ENCODE peak calls at places on chromosomes 13 and 19, in five cellular contexts. J, U, T, C and Y are unnamed samples.

GRCh38 chr19:52492201-52492960 is 35.1 kb upstream of the ZNF808 start:
- DNase-seq in J (peak; percentile 45), U (no peak), T (no peak), C (peak; percentile 82), Y (no peak)

GRCh38 chr13:72808917-72809500 is 27.1 kb downstream of the PIBF1 start:
- DNase-seq in J (no peak), U (no peak), T (peak; percentile 5), C (peak; percentile 13), Y (no peak)

GRCh38 chr19:782195-783043 is 14.8 kb upstream of the PTBP1 start:
- DNase-seq in J (no peak), U (no peak), T (no peak), C (peak; percentile 33), Y (no peak)

GRCh38 chr13:113044431-113045114 is 61.0 kb upstream of the F7 start:
- DNase-seq in J (no peak), U (no peak), T (no peak), C (no peak), Y (no peak)

GRCh38 chr13:50916701-50917184 is 7.2 kb downstream of the RNASEH2B start:
- DNase-seq in J (peak; percentile 50), U (peak; percentile 10), T (no peak), C (no peak), Y (no peak)

GRCh38 chr19:48006762-48007161 is 12.3 kb downstream of the ELSPBP1 start:
- DNase-seq in J (no peak), U (no peak), T (no peak), C (no peak), Y (no peak)

GRCh38 chr13:44921931-44922758 is 67.1 kb downstream of the NUFIP1 start:
- DNase-seq in J (no peak), U (peak; percentile 51), T (peak; percentile 83), C (peak; percentile 6), Y (no peak)

GRCh38 chr19:7004313-7004931 is 16.8 kb downstream of the MBD3L2B start:
- DNase-seq in J (no peak), U (no peak), T (no peak), C (peak; percentile 1), Y (no peak)

GRCh38 chr19:15249912-15250634 is 17.8 kb upstream of the EPHX3 start:
- DNase-seq in J (no peak), U (peak; percentile 79), T (peak; percentile 73), C (no peak), Y (no peak)
- H3K4me1 ChIP-seq in J (peaks cover 74% of the 10 kb centered on the region), U (peaks cover 76% of the 10 kb centered on the region), T (peaks cover 42% of the 10 kb centered on the region), C (no peaks in the 10 kb centered on the region), Y (peaks cover 58% of the 10 kb centered on the region)

GRCh38 chr19:16433986-16434385 is 37.8 kb downstream of the EPS15L1 start:
- DNase-seq in J (no peak), U (no peak), T (no peak), C (no peak), Y (no peak)
- H3K27ac ChIP-seq in J (no peak overlapping the region), U (no peak overlapping the region), T (no peak overlapping the region), C (peak overlapping the region; percentile 87), Y (no peak overlapping the region)

GRCh38 chr19:2027361-2027760 is 11.8 kb upstream of the BTBD2 start:
- DNase-seq in J (no peak), U (no peak), T (peak; percentile 41), C (no peak), Y (no peak)
- TF ChIP-seq CTCF in J (no peak), U (no peak), T (no peak), C (no peak), Y (no peak)

GRCh38 chr13:21022056-21022693 is 39.2 kb downstream of the LATS2 start:
- DNase-seq in J (no peak), U (no peak), T (no peak), C (no peak), Y (no peak)
- H3K4me1 ChIP-seq in J (peaks cover 40% of the 10 kb centered on the region), U (peaks cover 18% of the 10 kb centered on the region), T (peaks cover 10% of the 10 kb centered on the region), C (peaks cover 3% of the 10 kb centered on the region), Y (peaks cover 26% of the 10 kb centered on the region)

GRCh38 chr13:99859178-99860177 is 112.1 kb downstream of the ZIC5 start:
- DNase-seq in J (no peak), U (no peak), T (no peak), C (no peak), Y (no peak)
- H3K27ac ChIP-seq in J (no peak overlapping the region), U (no peak overlapping the region), T (no peak overlapping the region), C (no peak overlapping the region), Y (no peak overlapping the region)

GRCh38 chr19:50899549-50899948 is 11.6 kb downstream of the KLK4 start:
- DNase-seq in J (no peak), U (no peak), T (no peak), C (no peak), Y (no peak)

GRCh38 chr19:50896591-50897190 is 14.5 kb downstream of the KLK4 start:
- DNase-seq in J (no peak), U (no peak), T (peak; percentile 98), C (no peak), Y (no peak)

GRCh38 chr19:50898018-50898417 is 13.2 kb downstream of the KLK4 start:
- DNase-seq in J (no peak), U (no peak), T (no peak), C (no peak), Y (no peak)

GRCh38 chr19:50897191-50897607 is 14.0 kb downstream of the KLK4 start:
- DNase-seq in J (no peak), U (no peak), T (peak; percentile 65), C (no peak), Y (no peak)

DNA sequence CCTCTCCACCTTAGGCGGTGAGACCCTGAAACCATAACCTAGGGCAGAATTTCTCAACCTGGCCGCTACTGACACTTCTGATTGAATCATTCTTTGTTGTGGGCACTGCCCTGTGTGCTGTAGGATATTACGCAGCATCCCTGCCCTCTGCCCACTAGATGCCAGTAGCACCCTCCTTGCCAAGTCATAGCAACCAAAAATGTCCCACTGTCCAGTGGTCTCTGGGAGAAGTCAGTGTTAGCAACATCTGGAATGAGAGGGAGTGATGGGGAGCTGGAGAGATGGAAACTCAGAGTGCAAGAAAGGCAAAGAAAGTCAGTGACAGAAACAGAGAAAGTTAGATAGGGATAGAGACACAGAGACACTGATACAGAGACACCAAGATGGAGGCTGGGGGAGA is 13.6 kb downstream of the KLK4 start:
- DNase-seq in J (no peak), U (no peak), T (peak; percentile 70), C (no peak), Y (no peak)
- TF ChIP-seq CTCF in J (no peak), U (no peak), T (peak; percentile 64), C (no peak), Y (no peak)

DNA sequence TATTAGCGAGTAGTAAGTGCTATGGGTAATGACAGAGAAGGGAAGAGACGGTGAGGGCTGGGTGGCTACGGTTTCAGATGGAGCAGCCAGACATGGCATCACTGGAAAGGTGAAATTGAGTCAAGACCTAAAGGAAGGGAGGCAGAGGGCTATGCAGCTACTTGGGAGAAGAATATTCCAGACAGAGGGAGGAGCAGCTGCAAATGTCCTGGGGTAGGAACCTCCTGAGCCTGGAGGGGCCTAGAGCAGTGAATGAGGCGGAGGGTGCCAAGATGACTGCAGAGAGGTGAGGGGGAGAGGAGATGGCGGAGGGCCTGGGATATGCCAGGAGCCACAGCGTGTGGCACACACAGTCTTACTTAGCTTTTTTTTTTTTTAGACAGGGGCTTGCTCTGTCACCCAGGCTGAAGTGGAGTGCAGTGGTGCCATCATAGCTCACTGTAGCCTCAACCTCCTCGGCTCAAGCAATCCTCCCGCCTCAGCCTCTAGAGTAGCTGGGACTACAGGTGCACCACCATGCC is 21.1 kb downstream of the PLEKHF1 start:
- DNase-seq in J (no peak), U (no peak), T (no peak), C (no peak), Y (no peak)
- H3K4me1 ChIP-seq in J (peaks cover 5% of the 10 kb centered on the region), U (peaks cover 14% of the 10 kb centered on the region), T (peaks cover 30% of the 10 kb centered on the region), C (no peaks in the 10 kb centered on the region), Y (peaks cover 7% of the 10 kb centered on the region)